ENCODE peak calls at places on chromosomes 3 and 15, in six cellular contexts. M is CD4-positive, alpha-beta T cell; J is IMR-90; T is right lobe of liver; E is neural crest cell; S is fibroblast of lung. U is an unnamed sample.

GRCh38 chr15:28459279-28459678 is 73.5 kb downstream of the GOLGA8G start:
- DNase-seq in J (peak; percentile 0), M (no peak), T (no peak), E (no peak), S (no peak), U (no peak)

GRCh38 chr15:98888839-98889479 is 118.6 kb downstream of the PGPEP1L start:
- DNase-seq in M (no peak), J (peak; percentile 86), S (peak; percentile 91), T (no peak), E (no peak), U (peak; percentile 60)

GRCh38 chr15:57962887-57963286 is 102.6 kb downstream of the ALDH1A2 start:
- DNase-seq in S (no peak), T (no peak), J (no peak), M (no peak), E (no peak), U (no peak)

GRCh38 chr3:59266551-59266950 is 216.7 kb upstream of the CFAP20DC start:
- DNase-seq in M (no peak), E (no peak), J (peak; percentile 44), T (no peak), S (peak; percentile 59), U (no peak)

GRCh38 chr3:100650651-100651611 is 41.5 kb downstream of the ADGRG7 start:
- DNase-seq in E (no peak), M (no peak), J (peak; percentile 54), T (no peak), S (peak; percentile 69), U (peak; percentile 60)

GRCh38 chr15:58777107-58777506 is 6.0 kb downstream of the MINDY2 start:
- DNase-seq in J (no peak), S (no peak), M (no peak), E (no peak), T (no peak), U (no peak)

GRCh38 chr15:82646250-82647044 is 716 bp downstream of the CPEB1 start:
- DNase-seq in T (no peak), S (no peak), E (no peak), M (no peak), J (no peak), U (no peak)

GRCh38 chr15:41494190-41494921 is 682 bp downstream of the ITPKA start:
- DNase-seq in J (no peak), S (no peak), T (peak; percentile 64), M (no peak), E (peak; percentile 33), U (no peak)

GRCh38 chr3:79767194-79767952 is 425 bp downstream of the ROBO1 start:
- DNase-seq in S (peak; percentile 22), E (peak; percentile 21), J (no peak), T (no peak), M (no peak), U (no peak)

GRCh38 chr15:39230205-39230916 is 350.5 kb upstream of the THBS1 start:
- DNase-seq in J (no peak), S (no peak), M (no peak), E (no peak), T (no peak), U (no peak)

GRCh38 chr15:39919740-39920509 is at the start of gene GPR176:
- DNase-seq in E (peak; percentile 28), J (peak; percentile 84), M (no peak), T (peak; percentile 54), S (peak; percentile 85), U (peak; percentile 82)

GRCh38 chr3:29280675-29281264 is at the start of gene RBMS3:
- DNase-seq in T (peak; percentile 73), E (peak; percentile 57), J (peak; percentile 97), S (peak; percentile 97), M (no peak), U (peak; percentile 93)

GRCh38 chr3:150681037-150681436 is 22.7 kb downstream of the ERICH6 start:
- DNase-seq in M (no peak), E (no peak), J (no peak), S (no peak), T (no peak), U (no peak)

GRCh38 chr3:106534206-106534605 is 665.4 kb upstream of the CBLB start:
- DNase-seq in S (peak; percentile 96), M (peak; percentile 3), T (no peak), J (peak; percentile 35), E (no peak), U (peak; percentile 25)

GRCh38 chr3:72145506-72146380 is 360.8 kb upstream of the PROK2 start:
- DNase-seq in M (no peak), T (no peak), E (no peak), J (peak; percentile 69), S (peak; percentile 87), U (peak; percentile 25)

GRCh38 chr3:2543247-2543646 is 444.6 kb downstream of the CNTN4 start:
- DNase-seq in S (no peak), T (no peak), E (no peak), M (no peak), J (no peak), U (no peak)

GRCh38 chr15:69557340-69558137 is 104.9 kb downstream of the RPLP1 start:
- DNase-seq in M (no peak), J (peak; percentile 94), S (peak; percentile 96), E (no peak), T (peak; percentile 84), U (peak; percentile 96)

GRCh38 chr3:182259579-182259978 is 533.7 kb upstream of the ATP11B start:
- DNase-seq in T (peak; percentile 53), E (peak; percentile 23), S (peak; percentile 51), M (no peak), J (no peak), U (no peak)

GRCh38 chr3:31041161-31041978 is 146.9 kb upstream of the GADL1 start:
- DNase-seq in T (no peak), S (peak; percentile 97), M (no peak), J (peak; percentile 78), E (no peak), U (peak; percentile 75)

GRCh38 chr15:25133804-25134203 is 179.0 kb downstream of the SNRPN start:
- DNase-seq in S (no peak), E (no peak), J (peak; percentile 1), M (no peak), T (no peak), U (no peak)

GRCh38 chr3:194865081-194865480 is 179.4 kb downstream of the FAM43A start:
- DNase-seq in J (no peak), M (no peak), T (no peak), E (no peak), S (no peak), U (no peak)

GRCh38 chr3:147407495-147408179 is 1.3 kb upstream of the ZIC4 start:
- DNase-seq in E (no peak), M (no peak), T (no peak), J (no peak), S (no peak), U (no peak)

GRCh38 chr3:171831936-171832335 is 11.2 kb upstream of the TMEM212 start:
- DNase-seq in T (no peak), M (no peak), S (peak; percentile 45), E (no peak), J (peak; percentile 68), U (no peak)

GRCh38 chr3:171827836-171828458 is 15.2 kb upstream of the TMEM212 start:
- DNase-seq in J (no peak), M (no peak), T (no peak), E (no peak), S (no peak), U (no peak)

GRCh38 chr3:171828852-171829770 is 14.0 kb upstream of the TMEM212 start:
- DNase-seq in S (no peak), J (no peak), T (no peak), E (no peak), M (no peak), U (no peak)

GRCh38 chr3:171827385-171827784 is 15.8 kb upstream of the TMEM212 start:
- DNase-seq in M (no peak), T (no peak), J (no peak), S (no peak), E (no peak), U (no peak)

GRCh38 chr3:171829841-171830559 is 13.1 kb upstream of the TMEM212 start:
- DNase-seq in M (no peak), T (peak; percentile 91), E (peak; percentile 38), J (peak; percentile 85), S (peak; percentile 72), U (peak; percentile 69)
- TF ChIP-seq CTCF in M (no peak), T (peak; percentile 78), E (peak; percentile 66), J (peak; percentile 75), S (peak; percentile 69), U (peak; percentile 83)

DNA sequence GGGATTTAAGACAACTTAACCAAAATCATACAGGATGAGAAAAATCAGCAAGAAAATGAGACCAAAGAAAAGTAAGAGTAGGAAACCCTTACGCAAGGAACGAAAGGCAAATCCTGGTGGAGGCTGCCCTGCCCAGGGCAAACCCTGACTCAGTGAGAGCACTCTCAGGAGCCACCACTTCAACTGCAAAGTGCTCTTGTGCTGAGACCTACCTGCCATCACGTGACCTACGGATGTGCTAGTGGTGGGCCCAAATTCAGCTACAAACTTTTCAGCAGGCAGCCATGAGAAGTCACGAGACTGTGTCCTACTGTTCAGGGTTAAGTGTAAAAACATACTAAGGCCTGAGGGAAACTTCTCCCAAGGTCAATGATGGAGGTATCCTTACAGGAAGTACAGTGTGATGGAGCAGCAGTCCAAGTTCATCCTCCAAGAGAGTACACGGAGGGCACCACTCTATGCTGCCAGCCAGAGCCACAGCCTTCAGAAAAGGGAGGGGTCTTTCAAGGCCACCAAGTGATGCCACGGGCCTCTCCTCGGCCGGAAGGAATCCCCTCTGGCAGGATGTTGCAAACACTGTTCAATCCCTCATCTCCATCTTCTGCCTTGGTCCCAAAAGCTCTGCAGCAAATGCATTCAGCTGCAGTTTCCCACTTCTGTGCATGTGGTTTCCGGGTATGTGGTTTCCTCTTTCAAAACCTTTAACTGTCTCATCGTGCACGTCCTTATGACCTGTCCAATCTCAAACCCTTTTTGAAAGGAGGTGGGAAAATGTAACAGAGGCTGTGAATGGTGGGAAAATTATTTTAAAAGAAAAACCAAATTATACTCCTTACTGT is 9.5 kb downstream of the CHSY1 start:
- DNase-seq in J (peak; percentile 59), T (no peak), S (peak; percentile 77), M (no peak), E (no peak), U (peak; percentile 30)
- TF ChIP-seq CTCF in J (no peak), T (no peak), S (no peak), M (no peak), E (no peak), U (no peak)

DNA sequence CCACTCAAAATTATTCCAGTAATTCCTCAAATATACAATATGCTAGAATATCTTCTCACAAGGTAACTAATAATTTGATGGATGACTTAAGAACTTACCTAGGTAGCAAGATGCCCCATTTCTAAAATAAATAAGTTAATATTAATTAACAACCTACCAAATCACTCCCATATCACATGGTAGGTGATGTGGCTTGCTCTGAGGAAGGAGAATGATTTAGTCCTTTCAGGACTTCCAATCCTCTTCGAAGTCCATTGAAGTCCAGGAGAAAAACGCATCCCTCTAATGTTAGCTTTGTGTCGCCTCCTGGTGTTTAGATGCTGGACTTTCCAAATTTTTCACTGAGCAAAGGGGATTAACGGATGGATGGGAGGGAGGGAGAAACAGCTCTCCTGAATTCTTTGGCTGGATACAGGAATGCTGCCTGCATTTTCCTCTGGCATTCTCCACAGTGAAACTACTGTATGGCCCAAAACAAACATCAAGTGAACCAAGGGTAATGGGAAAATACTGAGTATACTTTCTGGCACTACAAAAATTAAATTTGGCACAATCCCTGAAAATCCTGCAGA is 58.6 kb downstream of the PRICKLE2 start:
- DNase-seq in J (no peak), S (peak; percentile 74), T (no peak), M (no peak), E (no peak), U (no peak)
- TF ChIP-seq CTCF in J (peak; percentile 14), S (peak; percentile 32), T (peak; percentile 10), M (no peak), E (peak; percentile 37), U (peak; percentile 57)

DNA sequence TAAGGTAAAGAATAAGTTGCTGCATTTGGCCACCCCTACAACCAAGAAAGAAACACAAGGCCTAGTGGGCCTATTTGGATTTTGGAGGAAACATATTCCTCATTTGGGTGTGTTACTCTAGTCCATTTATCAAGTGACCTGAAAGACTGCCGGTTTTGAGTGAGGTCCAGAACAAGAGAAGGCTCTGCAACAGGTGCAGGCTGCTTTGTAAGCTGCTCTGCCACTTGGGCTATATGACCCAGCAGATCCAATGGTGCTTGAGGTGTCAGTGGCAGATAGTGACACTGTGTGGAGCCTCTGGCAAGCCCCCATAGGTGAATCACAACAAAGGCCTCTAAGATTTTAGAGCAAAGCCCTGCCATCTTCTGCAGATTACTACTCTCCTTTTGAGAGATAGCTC is 491.3 kb downstream of the TAFA4 start:
- DNase-seq in J (no peak), T (no peak), M (no peak), E (no peak), S (no peak), U (no peak)
- TF ChIP-seq CTCF in J (no peak), T (no peak), M (no peak), E (no peak), S (no peak), U (no peak)